ENCODE peak calls at places on chromosomes 3 and 15, in four cellular contexts. P, B, F and Z are unnamed samples.
A peak's percentile ranks its signal among the peaks of the same experiment; 100 is the strongest.

GRCh38 chr3:141050913-141051632 is at the start of gene SPSB4:
- DNase-seq in P (no peak), B (no peak), F (peak; percentile 80), Z (no peak)

GRCh38 chr15:74776851-74777768 is 4.8 kb upstream of the CSK start:
- DNase-seq in P (no peak), B (no peak), F (no peak), Z (no peak)

GRCh38 chr15:62770111-62770660 is 272.4 kb upstream of the TPM1 start:
- DNase-seq in P (no peak), B (no peak), F (no peak), Z (no peak)

GRCh38 chr3:118968111-118968510 is 66.5 kb downstream of the IGSF11 start:
- DNase-seq in P (no peak), B (no peak), F (no peak), Z (no peak)

GRCh38 chr15:63436872-63437375 is 55.3 kb upstream of the CA12 start:
- DNase-seq in P (peak; percentile 55), B (peak; percentile 44), F (no peak), Z (peak; percentile 37)

GRCh38 chr15:67163180-67163579 is 91.3 kb downstream of the AAGAB start:
- DNase-seq in P (no peak), B (no peak), F (no peak), Z (no peak)

GRCh38 chr15:40831861-40832260 is 3.4 kb upstream of the PPP1R14D start:
- DNase-seq in P (no peak), B (no peak), F (no peak), Z (no peak)

GRCh38 chr15:77964193-77964592 is 113.3 kb downstream of the TBC1D2B start:
- DNase-seq in P (no peak), B (no peak), F (no peak), Z (no peak)